ENCODE peak calls at places on chromosome 18, in seven cellular contexts. H, Z, Y, Q, R, U and I are unnamed samples.
A peak's percentile ranks its signal among the peaks of the same experiment; 100 is the strongest.

GRCh38 chr18:70288851-70289328 is at the start of gene SOCS6:
- DNase-seq in H (peak; percentile 56), Z (peak; percentile 73), Y (peak; percentile 31), Q (peak; percentile 53), R (peak; percentile 19), U (no peak), I (peak; percentile 70)

GRCh38 chr18:23515911-23516546 is 12.7 kb downstream of the RMC1 start:
- DNase-seq in H (peak; percentile 74), Z (peak; percentile 78), Y (peak; percentile 76), Q (peak; percentile 43), R (peak; percentile 55), U (no peak), I (peak; percentile 81)

GRCh38 chr18:76476665-76477561 is 18.1 kb downstream of the ZNF516 start:
- DNase-seq in H (peak; percentile 97), Z (no peak), Y (no peak), Q (peak; percentile 95), R (no peak), U (no peak), I (no peak)

GRCh38 chr18:44974174-44974573 is 293.5 kb downstream of the SETBP1 start:
- DNase-seq in H (no peak), Z (no peak), Y (no peak), Q (no peak), R (no peak), U (no peak), I (no peak)

GRCh38 chr18:63604791-63605567 is 17.8 kb downstream of the SERPINB13 start:
- DNase-seq in H (no peak), Z (no peak), Y (no peak), Q (peak; percentile 13), R (no peak), U (peak; percentile 90), I (no peak)

GRCh38 chr18:41906528-41907256 is 48.3 kb upstream of the PIK3C3 start:
- DNase-seq in H (peak; percentile 67), Z (no peak), Y (no peak), Q (peak; percentile 68), R (peak; percentile 34), U (peak; percentile 26), I (no peak)

GRCh38 chr18:66687635-66688034 is 83.7 kb upstream of the CDH19 start:
- DNase-seq in H (no peak), Z (no peak), Y (no peak), Q (no peak), R (no peak), U (no peak), I (no peak)

GRCh38 chr18:3688682-3689081 is 238.7 kb downstream of the TGIF1 start:
- DNase-seq in H (peak; percentile 96), Z (no peak), Y (no peak), Q (peak; percentile 98), R (no peak), U (peak; percentile 52), I (no peak)

GRCh38 chr18:32048507-32049091 is 30.0 kb downstream of the RNF125 start:
- DNase-seq in H (peak; percentile 81), Z (no peak), Y (peak; percentile 55), Q (no peak), R (no peak), U (no peak), I (no peak)

GRCh38 chr18:49011291-49011746 is 60.6 kb upstream of the SMAD7 start:
- DNase-seq in H (no peak), Z (peak; percentile 63), Y (no peak), Q (no peak), R (no peak), U (no peak), I (no peak)

GRCh38 chr18:74326238-74326637 is 10.6 kb downstream of the C18orf63 start:
- DNase-seq in H (no peak), Z (no peak), Y (no peak), Q (no peak), R (no peak), U (no peak), I (no peak)

GRCh38 chr18:5625076-5625475 is 81.3 kb upstream of the EPB41L3 start:
- DNase-seq in H (no peak), Z (no peak), Y (no peak), Q (no peak), R (no peak), U (no peak), I (no peak)

GRCh38 chr18:76620326-76620813 is 125.3 kb upstream of the ZNF516 start:
- DNase-seq in H (peak; percentile 80), Z (peak; percentile 86), Y (peak; percentile 85), Q (peak; percentile 67), R (peak; percentile 10), U (no peak), I (peak; percentile 65)

GRCh38 chr18:23121133-23121532 is 14.2 kb upstream of the CABLES1 start:
- DNase-seq in H (no peak), Z (no peak), Y (no peak), Q (no peak), R (no peak), U (no peak), I (no peak)

GRCh38 chr18:76414936-76415621 is 80.0 kb downstream of the ZNF516 start:
- DNase-seq in H (no peak), Z (no peak), Y (no peak), Q (no peak), R (no peak), U (no peak), I (no peak)

GRCh38 chr18:13120967-13121586 is 97.5 kb upstream of the LDLRAD4 start:
- DNase-seq in H (peak; percentile 53), Z (no peak), Y (no peak), Q (peak; percentile 82), R (no peak), U (no peak), I (no peak)

GRCh38 chr18:35513181-35513932 is 15.6 kb upstream of the INO80C start:
- DNase-seq in H (peak; percentile 86), Z (peak; percentile 74), Y (peak; percentile 61), Q (peak; percentile 81), R (no peak), U (peak; percentile 55), I (peak; percentile 49)

GRCh38 chr18:36316246-36316645 is 18.7 kb downstream of the FHOD3 start:
- DNase-seq in H (no peak), Z (no peak), Y (no peak), Q (no peak), R (no peak), U (no peak), I (no peak)

GRCh38 chr18:57027190-57027708 is 119.6 kb upstream of the BOD1L2 start:
- DNase-seq in H (no peak), Z (no peak), Y (no peak), Q (no peak), R (no peak), U (no peak), I (no peak)

GRCh38 chr18:50956116-50956515 is 11.7 kb upstream of the ELAC1 start:
- DNase-seq in H (no peak), Z (no peak), Y (no peak), Q (no peak), R (no peak), U (no peak), I (no peak)

GRCh38 chr18:78660311-78660710 is 319.3 kb upstream of the SALL3 start:
- DNase-seq in H (no peak), Z (no peak), Y (no peak), Q (no peak), R (no peak), U (no peak), I (no peak)

GRCh38 chr18:55144226-55144625 is 185.0 kb upstream of the CCDC68 start:
- DNase-seq in H (peak; percentile 38), Z (no peak), Y (no peak), Q (no peak), R (no peak), U (peak; percentile 57), I (no peak)

GRCh38 chr18:51290864-51291263 is 93.4 kb upstream of the MEX3C start:
- DNase-seq in H (no peak), Z (no peak), Y (no peak), Q (no peak), R (no peak), U (peak; percentile 41), I (no peak)

GRCh38 chr18:51051105-51051712 is 21.2 kb downstream of the SMAD4 start:
- DNase-seq in H (peak; percentile 74), Z (no peak), Y (no peak), Q (no peak), R (no peak), U (no peak), I (no peak)

DNA sequence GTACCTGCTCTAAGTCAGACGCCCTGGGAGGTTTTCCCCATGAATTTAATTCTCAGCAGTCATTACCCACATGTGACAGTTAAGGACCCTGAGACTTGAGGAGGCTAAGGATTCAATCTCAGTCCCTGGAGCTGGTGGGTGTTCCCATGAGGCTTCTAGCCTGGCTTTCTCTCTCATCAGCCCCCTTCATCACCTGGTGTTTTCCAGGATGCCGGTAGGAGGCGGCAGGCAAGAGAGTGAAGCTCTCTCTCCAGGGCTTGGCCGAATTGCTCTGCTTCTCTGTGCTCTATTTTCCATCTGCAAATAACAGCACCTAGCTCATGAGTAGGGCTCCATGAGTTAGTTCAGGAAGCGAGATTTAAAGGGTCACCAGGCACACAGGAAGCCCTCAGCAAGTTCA is 241.9 kb downstream of the PTPRM start:
- DNase-seq in H (no peak), Z (no peak), Y (no peak), Q (no peak), R (no peak), U (no peak), I (no peak)
- TF ChIP-seq CTCF in H (no peak), Z (no peak), Y (no peak), Q (no peak), R (no peak), U (no peak), I (no peak)

GRCh38 chr18:62566199-62566598 is 43.4 kb downstream of the ZCCHC2 start:
- DNase-seq in H (peak; percentile 24), Z (no peak), Y (peak; percentile 39), Q (no peak), R (no peak), U (no peak), I (no peak)
- TF ChIP-seq CTCF in H (peak; percentile 20), Z (peak; percentile 26), Y (peak; percentile 27), Q (no peak), R (no peak), U (peak; percentile 42), I (no peak)

GRCh38 chr18:46519870-46520269 is 137.2 kb downstream of the LOXHD1 start:
- DNase-seq in H (no peak), Z (no peak), Y (no peak), Q (no peak), R (no peak), U (no peak), I (no peak)

GRCh38 chr18:46516555-46516954 is 140.5 kb downstream of the LOXHD1 start:
- DNase-seq in H (no peak), Z (no peak), Y (no peak), Q (no peak), R (no peak), U (no peak), I (no peak)

GRCh38 chr18:46518438-46518837 is 138.6 kb downstream of the LOXHD1 start:
- DNase-seq in H (no peak), Z (no peak), Y (no peak), Q (no peak), R (no peak), U (no peak), I (no peak)
- TF ChIP-seq CTCF in H (peak; percentile 9), Z (no peak), Y (no peak), Q (no peak), R (no peak), U (peak; percentile 52), I (no peak)

DNA sequence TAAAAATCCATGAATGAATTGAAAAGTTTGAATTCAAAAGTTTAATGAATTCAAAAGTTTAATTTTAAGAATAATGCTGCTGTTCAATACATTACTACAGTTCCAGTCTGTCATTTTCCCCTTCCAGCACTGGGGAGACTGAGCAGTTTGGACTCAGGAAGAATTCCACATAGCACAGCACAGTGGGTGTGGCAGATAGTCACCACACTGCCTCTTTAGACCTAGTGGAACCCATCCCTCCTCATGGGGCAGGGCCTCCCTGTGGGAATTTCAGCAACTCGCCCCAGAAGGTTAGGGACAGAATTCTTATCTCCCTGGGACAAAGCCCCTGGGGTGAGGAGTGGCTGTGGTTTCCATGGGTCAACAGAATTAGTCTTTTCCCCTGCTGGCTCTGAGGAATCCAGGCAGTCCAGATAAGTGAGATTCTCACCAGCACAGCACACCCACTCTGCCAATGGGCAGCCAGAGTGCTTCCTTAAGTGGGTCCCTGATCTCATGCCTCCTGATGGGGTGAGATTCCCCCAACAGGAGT is 442.0 kb upstream of the SYT4 start:
- DNase-seq in H (no peak), Z (no peak), Y (no peak), Q (no peak), R (no peak), U (no peak), I (no peak)
- TF ChIP-seq CTCF in H (no peak), Z (no peak), Y (no peak), Q (no peak), R (no peak), U (no peak), I (no peak)